ENCODE peak calls at places on chromosomes 4 and X, in four cellular contexts. N is stimulated activated CD4-positive, alpha-beta T cell treated with anti-CD3 and anti-CD28 coated beads, TNF-alpha, amount 100 ng/mL, for 48 hours; M is occipital lobe; R is fibroblast of the aortic adventitia. D is an unnamed sample.
A peak's percentile ranks its signal among the peaks of the same experiment; 100 is the strongest.

GRCh38 chr4:66640216-66640615 is 905.1 kb downstream of the CENPC start:
- DNase-seq in N (no peak), M (no peak), R (no peak), D (no peak)

GRCh38 chrX:3520987-3521875 is 174.8 kb upstream of the MXRA5 start:
- DNase-seq in N (no peak), M (no peak), R (peak; percentile 41), D (no peak)

GRCh38 chr4:145755802-145756201 is 75.9 kb downstream of the C4orf51 start:
- DNase-seq in N (no peak), M (peak; percentile 19), R (peak; percentile 27), D (no peak)

GRCh38 chr4:183147191-183147590 is 48.1 kb downstream of the WWC2 start:
- DNase-seq in N (no peak), M (no peak), R (no peak), D (no peak)

GRCh38 chr4:27861381-27861787 is 1000.7 kb downstream of the STIM2 start:
- DNase-seq in N (no peak), M (peak; percentile 9), R (peak; percentile 51), D (no peak)

GRCh38 chr4:10212400-10212799 is 95.8 kb upstream of the WDR1 start:
- DNase-seq in N (no peak), M (no peak), R (no peak), D (no peak)

GRCh38 chr4:128986908-128987307 is 106.4 kb downstream of the SCLT1 start:
- DNase-seq in N (no peak), M (no peak), R (no peak), D (no peak)

GRCh38 chr4:7806724-7807123 is 132.9 kb downstream of the AFAP1 start:
- DNase-seq in N (no peak), M (no peak), R (no peak), D (no peak)

GRCh38 chr4:7041851-7042696 is 1.1 kb upstream of the TADA2B start:
- DNase-seq in N (no peak), M (peak; percentile 50), R (peak; percentile 41), D (no peak)

GRCh38 chr4:52751349-52751911 is at the start of gene ERVMER34-1:
- DNase-seq in N (no peak), M (peak; percentile 21), R (peak; percentile 7), D (no peak)

GRCh38 chrX:54066841-54067240 is 22.6 kb upstream of the PHF8 start:
- DNase-seq in N (no peak), M (no peak), R (peak; percentile 56), D (no peak)

D was measured in activated CD4-positive, alpha-beta T cell treated with anti-CD3 and anti-CD28 coated beads for 24 hours.